ENCODE peak calls at places on chromosomes 1 and 21, in four cellular contexts. J is cardiac muscle cell, S is esophagus squamous epithelium, T is kidney epithelial cell. K is an unnamed sample.

GRCh38 chr1:2896824-2897223 is 95.3 kb upstream of the TTC34 start:
- DNase-seq in J (no peak), S (no peak), T (no peak), K (no peak)

GRCh38 chr21:43879348-43880110 is 14.5 kb downstream of the AGPAT3 start:
- DNase-seq in J (no peak), S (no peak), T (no peak), K (no peak)

GRCh38 chr1:196538473-196538872 is 69.8 kb downstream of the KCNT2 start:
- DNase-seq in J (no peak), S (no peak), T (no peak), K (no peak)

GRCh38 chr1:230199034-230199433 is 132.0 kb downstream of the GALNT2 start:
- DNase-seq in J (no peak), S (no peak), T (no peak), K (no peak)

GRCh38 chr1:38020361-38020760 is 7.8 kb downstream of the UTP11 start:
- DNase-seq in J (no peak), S (no peak), T (no peak), K (no peak)

GRCh38 chr1:185645201-185645640 is 89.0 kb upstream of the HMCN1 start:
- DNase-seq in J (no peak), S (no peak), T (no peak), K (no peak)

GRCh38 chr21:17460094-17460493 is 52.7 kb upstream of the CXADR start:
- DNase-seq in J (no peak), S (no peak), T (no peak), K (no peak)

GRCh38 chr1:234315091-234315541 is 58.1 kb upstream of the COA6 start:
- DNase-seq in J (no peak), S (no peak), T (peak), K (no peak)

GRCh38 chr1:234628099-234628498 is 18.1 kb upstream of the IRF2BP2 start:
- DNase-seq in J (no peak), S (no peak), T (no peak), K (no peak)

GRCh38 chr1:164363980-164364379 is 195.0 kb upstream of the PBX1 start:
- DNase-seq in J (no peak), S (no peak), T (no peak), K (no peak)

GRCh38 chr1:170692866-170693575 is 29.1 kb downstream of the PRRX1 start:
- DNase-seq in J (no peak), S (no peak), T (no peak), K (no peak)

GRCh38 chr21:27715131-27715530 is 748.2 kb upstream of the ADAMTS5 start:
- DNase-seq in J (no peak), S (no peak), T (no peak), K (no peak)

GRCh38 chr21:37656899-37657298 is 259.4 kb downstream of the KCNJ6 start:
- DNase-seq in J (no peak), S (no peak), T (no peak), K (no peak)

GRCh38 chr21:44354775-44355771 is 1.7 kb downstream of the TRPM2 start:
- DNase-seq in J (no peak), S (no peak), T (no peak), K (peak)

GRCh38 chr1:33758698-33759097 is 105.2 kb upstream of the HMGB4 start:
- DNase-seq in J (no peak), S (no peak), T (no peak), K (no peak)

GRCh38 chr1:195594773-195595172 is 1013.5 kb downstream of the KCNT2 start:
- DNase-seq in J (no peak), S (no peak), T (no peak), K (no peak)

GRCh38 chr1:168958562-168959289 is 147.8 kb upstream of the ATP1B1 start:
- DNase-seq in J (no peak), S (no peak), T (no peak), K (no peak)

GRCh38 chr1:13908128-13908527 is 208.1 kb downstream of the PRDM2 start:
- DNase-seq in J (no peak), S (no peak), T (no peak), K (peak)

GRCh38 chr1:58264462-58264861 is 282.1 kb downstream of the OMA1 start:
- DNase-seq in J (no peak), S (no peak), T (no peak), K (no peak)

GRCh38 chr21:34795152-34796141 is 126.7 kb downstream of the CLIC6 start:
- DNase-seq in J (no peak), S (no peak), T (no peak), K (no peak)

GRCh38 chr21:46199436-46200373 is 15.4 kb upstream of the SPATC1L start:
- DNase-seq in J (no peak), S (no peak), T (no peak), K (no peak)

GRCh38 chr1:203464226-203464625 is 11.4 kb upstream of the PRELP start:
- DNase-seq in J (no peak), S (no peak), T (no peak), K (no peak)

GRCh38 chr1:112704908-112705627 is 1.9 kb downstream of the RHOC start:
- DNase-seq in J (peak), S (no peak), T (peak), K (peak)

GRCh38 chr1:175221548-175222175 is 29.1 kb upstream of the KIAA0040 start:
- DNase-seq in J (peak), S (no peak), T (peak), K (no peak)
- TF ChIP-seq CTCF in J (no peak), S (peak), T (peak), K (no peak)

GRCh38 chr1:206704239-206704638 is 19.5 kb downstream of the MAPKAPK2 start:
- DNase-seq in J (no peak), S (no peak), T (no peak), K (no peak)
- H3K4me3 ChIP-seq in J (no peak), S (no peak), T (no peak), K (no peak)

DNA sequence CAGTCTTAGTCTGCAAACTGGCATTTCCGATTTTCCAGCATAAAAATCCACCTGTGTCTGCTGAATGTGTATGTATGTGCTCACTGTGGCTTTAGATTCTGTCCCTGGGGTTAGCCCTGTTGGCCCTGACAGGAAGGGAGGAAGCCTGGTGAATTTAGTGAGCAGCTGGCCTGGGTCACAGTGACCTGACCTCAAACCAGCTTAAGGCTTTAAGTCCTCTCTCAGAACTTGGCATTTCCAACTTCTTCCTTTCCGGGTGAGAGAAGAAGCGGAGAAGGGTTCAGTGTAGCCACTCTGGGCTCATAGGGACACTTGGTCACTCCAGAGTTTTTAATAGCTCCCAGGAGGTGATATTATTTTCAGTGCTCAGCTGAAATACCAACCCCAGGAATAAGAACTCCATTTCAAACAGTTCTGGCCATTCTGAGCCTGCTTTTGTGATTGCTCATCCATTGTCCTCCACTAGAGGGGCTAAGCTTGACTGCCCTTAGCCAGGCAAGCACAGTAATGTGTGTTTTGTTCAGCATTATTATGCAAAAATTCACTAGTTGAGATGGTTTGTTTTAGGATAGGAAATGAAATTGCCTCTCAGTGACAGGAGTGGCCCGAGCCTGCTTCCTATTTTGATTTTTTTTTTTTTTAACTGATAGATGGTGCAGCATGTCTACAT is 2.5 kb upstream of the OLFML3 start:
- DNase-seq in J (peak), S (no peak), T (peak), K (no peak)
- TF ChIP-seq CTCF in J (peak), S (peak), T (peak), K (peak)

DNA sequence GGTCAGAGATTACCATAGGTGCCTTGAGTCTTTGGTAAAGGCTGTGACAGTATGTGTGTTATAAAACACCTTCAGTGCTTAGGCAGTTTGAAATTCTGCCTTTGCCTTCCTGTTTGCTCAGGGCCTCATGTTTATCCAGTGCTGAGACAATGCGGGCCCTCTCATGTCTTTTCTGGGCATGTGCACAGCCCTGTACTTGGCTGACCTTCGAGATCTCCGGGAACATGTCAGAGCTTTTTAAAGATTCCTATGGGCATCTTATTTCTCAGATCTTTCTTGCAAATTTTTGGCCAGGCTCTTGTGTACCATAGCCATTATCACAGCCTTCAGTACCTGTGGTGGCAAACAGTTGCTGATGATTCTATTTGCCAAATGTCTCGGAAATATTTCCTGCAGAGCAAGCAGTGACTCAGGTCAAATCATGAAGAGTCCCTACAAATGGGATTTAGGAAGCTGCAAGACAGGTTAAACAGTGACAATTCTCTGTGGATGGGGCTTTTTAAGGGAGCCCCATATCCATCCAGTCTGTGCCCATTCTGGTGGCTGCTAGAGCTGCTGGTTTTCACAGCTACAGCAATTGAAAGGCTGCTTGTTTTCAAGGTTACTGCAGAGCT is 42.1 kb downstream of the HOOK1 start:
- DNase-seq in J (no peak), S (no peak), T (no peak), K (no peak)
- H3K4me3 ChIP-seq in J (no peak), S (no peak), T (no peak), K (no peak)

GRCh38 chr1:23558140-23558871 is 995 bp downstream of the ID3 start:
- DNase-seq in J (peak), S (no peak), T (no peak), K (no peak)
- TF ChIP-seq CTCF in J (no peak), S (no peak), T (no peak), K (no peak)

GRCh38 chr1:67347688-67348472 is 40.2 kb downstream of the IL12RB2 start:
- DNase-seq in J (peak), S (no peak), T (no peak), K (no peak)
- H3K4me3 ChIP-seq in J (no peak), S (peak), T (no peak), K (no peak)

DNA sequence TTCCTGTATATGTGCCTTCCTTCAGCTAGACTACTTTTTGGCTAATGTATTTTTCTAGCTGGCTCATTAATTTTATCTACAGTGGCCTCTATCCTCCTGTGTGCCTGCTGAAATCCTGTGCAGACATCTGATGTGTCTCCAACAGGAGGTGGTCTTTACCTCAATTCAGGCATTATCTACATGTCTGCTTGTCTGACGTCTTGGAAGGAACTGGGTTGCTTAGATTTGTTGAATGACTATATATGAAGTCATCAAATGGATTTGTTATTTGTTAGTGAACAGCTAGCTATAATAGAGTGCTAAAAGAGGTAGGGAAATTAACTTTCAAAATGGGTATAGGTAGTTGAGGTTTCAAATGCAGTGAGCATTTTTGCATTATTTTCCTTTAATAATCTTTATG is 6.7 kb downstream of the RPL5 start:
- DNase-seq in J (no peak), S (no peak), T (no peak), K (no peak)
- TF ChIP-seq CTCF in J (no peak), S (no peak), T (no peak), K (no peak)

GRCh38 chr1:15153184-15153841 is at the start of gene TMEM51:
- DNase-seq in J (peak), S (no peak), T (no peak), K (no peak)

GRCh38 chr1:15153842-15154479 is 414 bp downstream of the TMEM51 start:
- DNase-seq in J (peak), S (no peak), T (no peak), K (no peak)

GRCh38 chr1:15155760-15156743 is 2.5 kb downstream of the TMEM51 start:
- DNase-seq in J (no peak), S (no peak), T (no peak), K (no peak)

GRCh38 chr1:15155191-15155590 is 1.6 kb downstream of the TMEM51 start:
- DNase-seq in J (no peak), S (no peak), T (no peak), K (no peak)

GRCh38 chr1:15154480-15155036 is 1.0 kb downstream of the TMEM51 start:
- DNase-seq in J (peak), S (no peak), T (no peak), K (no peak)
- H3K4me3 ChIP-seq in J (peak), S (peak), T (peak), K (no peak)

DNA sequence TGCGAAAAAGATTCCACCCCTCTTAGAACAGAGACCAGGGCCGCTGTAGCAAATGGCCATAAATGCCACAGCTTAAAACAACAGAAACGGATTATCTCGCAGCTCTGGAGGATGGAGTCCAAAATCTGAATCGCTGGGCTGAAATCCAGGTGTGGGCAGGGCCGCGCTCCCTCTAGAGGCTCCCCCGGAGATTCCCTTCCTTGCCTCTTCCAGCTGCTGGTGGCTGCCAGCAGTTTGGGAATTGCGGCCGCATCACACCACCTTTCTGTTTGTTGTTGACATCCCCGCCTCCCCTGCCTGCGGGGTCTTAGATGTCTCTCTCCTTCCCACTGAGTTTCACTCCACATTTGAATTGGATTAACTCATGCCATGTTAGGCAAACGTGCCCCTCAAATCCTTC is 15.6 kb downstream of the PDE9A start:
- DNase-seq in J (no peak), S (no peak), T (no peak), K (no peak)
- TF ChIP-seq CTCF in J (peak), S (peak), T (no peak), K (no peak)

K was measured in GM12864.